ENCODE peak calls at places on chromosomes 3 and 15, in five cellular contexts. One of them, this sample, is unnamed.
A peak's percentile ranks its signal among the peaks of the same experiment; 100 is the strongest.

GRCh38 chr3:117763561-117763960 is 1054.0 kb downstream of the TUSC7 start:
- DNase-seq in GM12878: no peak
- DNase-seq in A549: no peak
- DNase-seq in endothelial cell of umbilical vein: no peak
- DNase-seq in HepG2: no peak
- DNase-seq in this sample: no peak

GRCh38 chr15:35851491-35851890 is 305.5 kb upstream of the DPH6 start:
- DNase-seq in HepG2: no peak
- DNase-seq in A549: no peak
- DNase-seq in endothelial cell of umbilical vein: no peak
- DNase-seq in GM12878: no peak
- DNase-seq in this sample: no peak

GRCh38 chr3:13452490-13453335 is 27.4 kb upstream of the HDAC11 start:
- DNase-seq in HepG2: peak; percentile 63
- DNase-seq in endothelial cell of umbilical vein: peak; percentile 61
- DNase-seq in A549: peak; percentile 55
- DNase-seq in GM12878: peak; percentile 17
- DNase-seq in this sample: peak; percentile 74

GRCh38 chr3:49017978-49018706 is at the start of gene DALRD3:
- DNase-seq in GM12878: no peak
- DNase-seq in HepG2: peak; percentile 72
- DNase-seq in endothelial cell of umbilical vein: peak; percentile 68
- DNase-seq in A549: peak; percentile 33
- DNase-seq in this sample: peak; percentile 84

GRCh38 chr3:19886404-19886803 is 47.6 kb downstream of the EFHB start:
- DNase-seq in A549: no peak
- DNase-seq in endothelial cell of umbilical vein: no peak
- DNase-seq in GM12878: no peak
- DNase-seq in HepG2: peak; percentile 46
- DNase-seq in this sample: no peak

GRCh38 chr15:92017882-92018534 is 164.5 kb downstream of the SLCO3A1 start:
- DNase-seq in endothelial cell of umbilical vein: no peak
- DNase-seq in GM12878: no peak
- DNase-seq in HepG2: no peak
- DNase-seq in A549: no peak
- DNase-seq in this sample: no peak

GRCh38 chr3:12903000-12903800 is 61.8 kb upstream of the RPL32 start:
- DNase-seq in endothelial cell of umbilical vein: no peak
- DNase-seq in HepG2: no peak
- DNase-seq in GM12878: no peak
- DNase-seq in A549: no peak
- DNase-seq in this sample: no peak

GRCh38 chr15:76116138-76116885 is 56.5 kb downstream of the TMEM266 start:
- DNase-seq in GM12878: no peak
- DNase-seq in A549: no peak
- DNase-seq in HepG2: no peak
- DNase-seq in endothelial cell of umbilical vein: no peak
- DNase-seq in this sample: no peak

GRCh38 chr3:11601446-11602241 is 42.1 kb downstream of the VGLL4 start:
- DNase-seq in A549: no peak
- DNase-seq in endothelial cell of umbilical vein: no peak
- DNase-seq in HepG2: no peak
- DNase-seq in GM12878: peak; percentile 47
- DNase-seq in this sample: peak; percentile 85

GRCh38 chr15:68304611-68305337 is 27.2 kb downstream of the FEM1B start:
- DNase-seq in endothelial cell of umbilical vein: no peak
- DNase-seq in HepG2: no peak
- DNase-seq in A549: no peak
- DNase-seq in GM12878: no peak
- DNase-seq in this sample: no peak

GRCh38 chr15:77856718-77857346 is 220.7 kb downstream of the TBC1D2B start:
- DNase-seq in A549: no peak
- DNase-seq in HepG2: no peak
- DNase-seq in GM12878: no peak
- DNase-seq in endothelial cell of umbilical vein: no peak
- DNase-seq in this sample: no peak

GRCh38 chr3:108131105-108131794 is 40.4 kb upstream of the CD47 start:
- DNase-seq in GM12878: no peak
- DNase-seq in A549: no peak
- DNase-seq in endothelial cell of umbilical vein: peak; percentile 62
- DNase-seq in HepG2: no peak
- DNase-seq in this sample: no peak

GRCh38 chr3:151085227-151085888 is at the start of gene MED12L:
- DNase-seq in endothelial cell of umbilical vein: peak; percentile 53
- DNase-seq in A549: peak; percentile 90
- DNase-seq in GM12878: no peak
- DNase-seq in HepG2: peak; percentile 30
- DNase-seq in this sample: peak; percentile 72

GRCh38 chr3:170531557-170532335 is 54.1 kb downstream of the SLC7A14 start:
- DNase-seq in GM12878: no peak
- DNase-seq in HepG2: no peak
- DNase-seq in endothelial cell of umbilical vein: no peak
- DNase-seq in A549: no peak
- DNase-seq in this sample: no peak

GRCh38 chr3:110485389-110485788 is 586.2 kb upstream of the NECTIN3 start:
- DNase-seq in GM12878: no peak
- DNase-seq in endothelial cell of umbilical vein: no peak
- DNase-seq in HepG2: no peak
- DNase-seq in A549: no peak
- DNase-seq in this sample: no peak

GRCh38 chr15:76204916-76205460 is 106.3 kb downstream of the ETFA start:
- DNase-seq in HepG2: no peak
- DNase-seq in GM12878: no peak
- DNase-seq in A549: no peak
- DNase-seq in endothelial cell of umbilical vein: no peak
- DNase-seq in this sample: no peak

GRCh38 chr15:43769584-43770228 is 7.1 kb downstream of the ELL3 start:
- DNase-seq in endothelial cell of umbilical vein: peak; percentile 77
- DNase-seq in A549: peak; percentile 28
- DNase-seq in HepG2: peak; percentile 50
- DNase-seq in GM12878: no peak
- DNase-seq in this sample: peak; percentile 70

GRCh38 chr15:42605281-42605744 is 29.9 kb downstream of the STARD9 start:
- DNase-seq in HepG2: no peak
- DNase-seq in A549: no peak
- DNase-seq in endothelial cell of umbilical vein: peak; percentile 81
- DNase-seq in GM12878: peak; percentile 59
- DNase-seq in this sample: peak; percentile 76

GRCh38 chr3:179954226-179954870 is 82.4 kb downstream of the PEX5L start:
- DNase-seq in HepG2: no peak
- DNase-seq in endothelial cell of umbilical vein: no peak
- DNase-seq in A549: no peak
- DNase-seq in GM12878: no peak
- DNase-seq in this sample: no peak

GRCh38 chr15:75713338-75713895 is 769 bp upstream of the CSPG4 start:
- DNase-seq in HepG2: no peak
- DNase-seq in A549: no peak
- DNase-seq in GM12878: no peak
- DNase-seq in endothelial cell of umbilical vein: no peak
- DNase-seq in this sample: no peak

GRCh38 chr15:78855746-78856145 is 16.9 kb upstream of the MORF4L1 start:
- DNase-seq in A549: no peak
- DNase-seq in endothelial cell of umbilical vein: no peak
- DNase-seq in HepG2: no peak
- DNase-seq in GM12878: no peak
- DNase-seq in this sample: no peak

GRCh38 chr15:96457852-96458251 is 127.4 kb downstream of the NR2F2 start:
- DNase-seq in HepG2: no peak
- DNase-seq in GM12878: no peak
- DNase-seq in A549: no peak
- DNase-seq in endothelial cell of umbilical vein: no peak
- DNase-seq in this sample: no peak

GRCh38 chr3:24156466-24156865 is 211.4 kb downstream of the NR1D2 start:
- DNase-seq in HepG2: no peak
- DNase-seq in GM12878: no peak
- DNase-seq in A549: peak; percentile 62
- DNase-seq in endothelial cell of umbilical vein: no peak
- DNase-seq in this sample: peak; percentile 50

GRCh38 chr3:124453221-124453620 is 277.0 kb upstream of the UMPS start:
- DNase-seq in A549: no peak
- DNase-seq in HepG2: no peak
- DNase-seq in endothelial cell of umbilical vein: no peak
- DNase-seq in GM12878: no peak
- DNase-seq in this sample: no peak

GRCh38 chr3:141243295-141243707 is 11.7 kb downstream of the PXYLP1 start:
- DNase-seq in HepG2: no peak
- DNase-seq in GM12878: no peak
- DNase-seq in endothelial cell of umbilical vein: no peak
- DNase-seq in A549: no peak
- DNase-seq in this sample: no peak

GRCh38 chr3:133158686-133159085 is 120.5 kb downstream of the TMEM108 start:
- DNase-seq in endothelial cell of umbilical vein: no peak
- DNase-seq in HepG2: no peak
- DNase-seq in GM12878: no peak
- DNase-seq in A549: no peak
- DNase-seq in this sample: no peak

GRCh38 chr15:95192923-95193322 is 961.6 kb downstream of the MCTP2 start:
- DNase-seq in A549: no peak
- DNase-seq in HepG2: no peak
- DNase-seq in endothelial cell of umbilical vein: no peak
- DNase-seq in GM12878: no peak
- DNase-seq in this sample: no peak

GRCh38 chr3:51686512-51687215 is 15.6 kb downstream of the TEX264 start:
- DNase-seq in GM12878: peak; percentile 68
- DNase-seq in endothelial cell of umbilical vein: no peak
- DNase-seq in A549: no peak
- DNase-seq in HepG2: no peak
- DNase-seq in this sample: peak; percentile 97

GRCh38 chr3:122132949-122133540 is 50.4 kb upstream of the CASR start:
- DNase-seq in endothelial cell of umbilical vein: no peak
- DNase-seq in GM12878: no peak
- DNase-seq in A549: no peak
- DNase-seq in HepG2: no peak
- DNase-seq in this sample: no peak

GRCh38 chr3:85567074-85567676 is 608.4 kb downstream of the CADM2 start:
- DNase-seq in endothelial cell of umbilical vein: peak; percentile 29
- DNase-seq in GM12878: no peak
- DNase-seq in HepG2: peak; percentile 38
- DNase-seq in A549: no peak
- DNase-seq in this sample: peak; percentile 69
- TF ChIP-seq CTCF in endothelial cell of umbilical vein: peak; percentile 41
- TF ChIP-seq CTCF in GM12878: peak; percentile 67
- TF ChIP-seq CTCF in HepG2: peak; percentile 68
- TF ChIP-seq CTCF in A549: no peak
- TF ChIP-seq CTCF in this sample: peak; percentile 72

GRCh38 chr15:59424626-59425025 is 13.4 kb upstream of the FAM81A start:
- DNase-seq in endothelial cell of umbilical vein: no peak
- DNase-seq in A549: no peak
- DNase-seq in GM12878: no peak
- DNase-seq in HepG2: no peak
- DNase-seq in this sample: no peak

GRCh38 chr15:59420108-59420507 is 17.9 kb upstream of the FAM81A start:
- DNase-seq in endothelial cell of umbilical vein: no peak
- DNase-seq in HepG2: no peak
- DNase-seq in GM12878: no peak
- DNase-seq in A549: no peak
- DNase-seq in this sample: no peak

GRCh38 chr15:59420986-59421618 is 16.9 kb upstream of the FAM81A start:
- DNase-seq in endothelial cell of umbilical vein: peak; percentile 40
- DNase-seq in GM12878: no peak
- DNase-seq in A549: no peak
- DNase-seq in HepG2: no peak
- DNase-seq in this sample: peak; percentile 31
- TF ChIP-seq MYC in endothelial cell of umbilical vein: no peak
- TF ChIP-seq MYC in GM12878: no peak
- TF ChIP-seq MYC in A549: no peak
- TF ChIP-seq MYC in HepG2: no peak
- TF ChIP-seq MYC in this sample: no peak

GRCh38 chr15:52502608-52503007 is 26.1 kb downstream of the MYO5A start:
- DNase-seq in A549: no peak
- DNase-seq in GM12878: no peak
- DNase-seq in HepG2: no peak
- DNase-seq in endothelial cell of umbilical vein: no peak
- DNase-seq in this sample: no peak

GRCh38 chr15:52506549-52506948 is 22.1 kb downstream of the MYO5A start:
- DNase-seq in GM12878: no peak
- DNase-seq in endothelial cell of umbilical vein: no peak
- DNase-seq in HepG2: no peak
- DNase-seq in A549: no peak
- DNase-seq in this sample: no peak

GRCh38 chr15:52509500-52510244 is 19.0 kb downstream of the MYO5A start:
- DNase-seq in endothelial cell of umbilical vein: no peak
- DNase-seq in HepG2: no peak
- DNase-seq in A549: no peak
- DNase-seq in GM12878: no peak
- DNase-seq in this sample: no peak

GRCh38 chr15:52503788-52504496 is 24.7 kb downstream of the MYO5A start:
- DNase-seq in HepG2: no peak
- DNase-seq in endothelial cell of umbilical vein: no peak
- DNase-seq in A549: no peak
- DNase-seq in GM12878: peak; percentile 51
- DNase-seq in this sample: no peak

GRCh38 chr15:52505141-52505540 is 23.5 kb downstream of the MYO5A start:
- DNase-seq in A549: no peak
- DNase-seq in HepG2: no peak
- DNase-seq in GM12878: no peak
- DNase-seq in endothelial cell of umbilical vein: no peak
- DNase-seq in this sample: no peak
- H3K4me3 ChIP-seq in A549: no peak overlapping the region
- H3K4me3 ChIP-seq in HepG2: no peak overlapping the region
- H3K4me3 ChIP-seq in GM12878: no peak overlapping the region
- H3K4me3 ChIP-seq in endothelial cell of umbilical vein: no peak overlapping the region
- H3K4me3 ChIP-seq in this sample: no peak overlapping the region

DNA sequence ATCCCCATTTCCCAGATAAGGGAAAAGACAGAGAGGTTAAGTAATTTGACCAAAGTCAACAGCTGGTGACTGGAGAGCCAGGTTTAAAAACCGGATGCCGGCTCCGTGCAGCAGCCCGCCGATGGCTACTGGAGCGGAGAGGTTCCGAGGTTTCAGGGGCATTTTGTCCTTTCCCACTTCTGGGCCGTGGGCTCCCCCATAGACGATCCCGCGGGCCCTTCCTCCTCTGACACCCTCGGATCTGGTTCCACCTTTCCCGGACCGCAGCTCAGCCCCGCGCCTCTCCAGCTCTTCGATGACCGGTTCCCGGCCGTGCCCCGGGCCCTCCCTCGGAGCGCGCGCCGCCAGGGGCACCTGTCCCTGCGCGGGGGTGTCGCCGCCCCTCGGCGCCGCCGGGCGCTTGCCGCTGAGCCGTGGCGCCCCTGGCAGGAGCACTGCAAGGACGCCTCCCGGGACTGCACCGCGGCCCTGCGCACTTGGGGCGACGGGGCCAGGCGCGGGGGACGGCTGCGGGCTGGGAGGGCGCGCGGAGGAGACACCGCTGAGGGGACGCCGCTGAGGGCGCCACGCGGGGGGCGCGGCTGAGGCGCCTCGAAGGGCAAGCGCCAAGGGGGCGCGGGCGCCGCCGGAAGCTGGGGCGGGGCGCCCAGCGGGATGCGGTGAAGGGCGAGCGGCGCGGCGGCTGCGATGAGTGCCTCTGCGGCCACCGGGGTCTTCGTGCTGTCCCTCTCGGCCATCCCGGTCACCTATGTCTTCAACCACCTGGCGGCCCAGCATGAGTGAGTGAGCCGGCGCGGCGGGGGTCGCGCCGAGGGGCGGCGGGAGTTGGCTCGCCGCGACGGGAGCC is at the start of gene TM6SF1:
- DNase-seq in endothelial cell of umbilical vein: peak; percentile 45
- DNase-seq in A549: no peak
- DNase-seq in GM12878: no peak
- DNase-seq in HepG2: no peak
- DNase-seq in this sample: peak; percentile 61
- TF ChIP-seq CTCF in endothelial cell of umbilical vein: no peak
- TF ChIP-seq CTCF in A549: no peak
- TF ChIP-seq CTCF in GM12878: no peak
- TF ChIP-seq CTCF in HepG2: no peak
- TF ChIP-seq CTCF in this sample: no peak